ENCODE peak calls at places on chromosomes 2 and 18, in nine cellular contexts. D, X, C, E, A, V, L, H and F are unnamed samples.

GRCh38 chr2:74259191-74259590 is 60.8 kb downstream of the MTHFD2 start:
- DNase-seq in C (no peak), H (no peak), V (no peak), A (no peak), L (no peak), D (no peak), E (peak), X (no peak), F (no peak)

GRCh38 chr18:3864669-3865298 is 414.8 kb downstream of the TGIF1 start:
- DNase-seq in A (no peak), V (no peak), C (no peak), E (no peak), X (no peak), L (no peak), H (no peak), D (no peak), F (no peak)

GRCh38 chr2:205747827-205748386 is 65.6 kb downstream of the NRP2 start:
- DNase-seq in V (peak), C (no peak), D (no peak), L (no peak), X (no peak), H (no peak), E (no peak), A (no peak), F (no peak)

GRCh38 chr2:107728586-107728985 is 98.1 kb upstream of the RGPD4 start:
- DNase-seq in D (no peak), C (no peak), X (no peak), A (no peak), H (no peak), L (no peak), V (no peak), E (no peak), F (no peak)

GRCh38 chr2:191486584-191487320 is 191.2 kb upstream of the NABP1 start:
- DNase-seq in A (no peak), L (peak), E (no peak), X (peak), H (no peak), C (peak), V (peak), D (no peak), F (peak)

GRCh38 chr2:109295070-109295780 is 166.2 kb downstream of the SH3RF3 start:
- DNase-seq in H (no peak), E (no peak), L (no peak), A (no peak), C (no peak), V (no peak), D (no peak), X (no peak), F (no peak)

GRCh38 chr18:58335223-58335622 is 291.2 kb downstream of the NEDD4L start:
- DNase-seq in L (no peak), A (no peak), V (no peak), C (no peak), X (no peak), H (peak), D (no peak), E (no peak), F (no peak)

GRCh38 chr2:142190805-142191204 is 60.0 kb upstream of the LRP1B start:
- DNase-seq in E (no peak), H (no peak), A (no peak), C (peak), X (no peak), V (peak), L (no peak), D (no peak), F (no peak)

GRCh38 chr2:73983322-73984202 is 1.1 kb upstream of the TET3 start:
- DNase-seq in V (peak), D (no peak), C (no peak), A (no peak), X (no peak), E (peak), H (peak), L (no peak), F (no peak)

GRCh38 chr2:68839260-68839833 is 31.9 kb downstream of the BMP10 start:
- DNase-seq in L (no peak), C (no peak), H (no peak), V (peak), E (peak), D (peak), A (peak), X (no peak), F (no peak)